ENCODE peak calls at places on chromosomes 7 and 10, in ten cellular contexts. One of them, this sample, is unnamed.

GRCh38 chr10:95201736-95202135 is 7.7 kb downstream of the ACSM6 start:
- DNase-seq in ovary: no peak
- DNase-seq in prostate gland: no peak
- DNase-seq in Panc1: no peak
- DNase-seq in right lobe of liver: no peak
- DNase-seq in esophagus squamous epithelium: no peak
- DNase-seq in astrocyte: peak; percentile 38
- DNase-seq in pancreas: no peak
- DNase-seq in endothelial cell of umbilical vein: no peak
- DNase-seq in astrocyte of the spinal cord: no peak
- DNase-seq in this sample: no peak

GRCh38 chr10:129999140-129999539 is 35.1 kb upstream of the EBF3 start:
- DNase-seq in ovary: no peak
- DNase-seq in prostate gland: no peak
- DNase-seq in Panc1: no peak
- DNase-seq in right lobe of liver: no peak
- DNase-seq in esophagus squamous epithelium: no peak
- DNase-seq in astrocyte: no peak
- DNase-seq in pancreas: no peak
- DNase-seq in endothelial cell of umbilical vein: no peak
- DNase-seq in astrocyte of the spinal cord: no peak
- DNase-seq in this sample: no peak

GRCh38 chr10:97975598-97975997 is 54.8 kb downstream of the CRTAC1 start:
- DNase-seq in ovary: no peak
- DNase-seq in prostate gland: no peak
- DNase-seq in Panc1: no peak
- DNase-seq in right lobe of liver: no peak
- DNase-seq in esophagus squamous epithelium: no peak
- DNase-seq in astrocyte: no peak
- DNase-seq in pancreas: no peak
- DNase-seq in endothelial cell of umbilical vein: no peak
- DNase-seq in astrocyte of the spinal cord: no peak
- DNase-seq in this sample: no peak

GRCh38 chr10:54094321-54094720 is 706.7 kb downstream of the PCDH15 start:
- DNase-seq in ovary: no peak
- DNase-seq in prostate gland: no peak
- DNase-seq in Panc1: no peak
- DNase-seq in right lobe of liver: no peak
- DNase-seq in esophagus squamous epithelium: no peak
- DNase-seq in astrocyte: no peak
- DNase-seq in pancreas: no peak
- DNase-seq in endothelial cell of umbilical vein: no peak
- DNase-seq in astrocyte of the spinal cord: no peak
- DNase-seq in this sample: no peak

GRCh38 chr7:47337531-47337930 is 244.4 kb downstream of the TNS3 start:
- DNase-seq in ovary: no peak
- DNase-seq in prostate gland: no peak
- DNase-seq in Panc1: no peak
- DNase-seq in right lobe of liver: no peak
- DNase-seq in esophagus squamous epithelium: no peak
- DNase-seq in astrocyte: peak; percentile 57
- DNase-seq in pancreas: no peak
- DNase-seq in endothelial cell of umbilical vein: no peak
- DNase-seq in astrocyte of the spinal cord: no peak
- DNase-seq in this sample: no peak

GRCh38 chr10:8183241-8183704 is 128.8 kb downstream of the GATA3 start:
- DNase-seq in ovary: no peak
- DNase-seq in prostate gland: no peak
- DNase-seq in Panc1: no peak
- DNase-seq in right lobe of liver: no peak
- DNase-seq in esophagus squamous epithelium: no peak
- DNase-seq in astrocyte: peak; percentile 87
- DNase-seq in pancreas: no peak
- DNase-seq in endothelial cell of umbilical vein: no peak
- DNase-seq in astrocyte of the spinal cord: peak; percentile 47
- DNase-seq in this sample: no peak

GRCh38 chr7:151018421-151019129 is 5.7 kb downstream of the ATG9B start:
- DNase-seq in ovary: no peak
- DNase-seq in prostate gland: no peak
- DNase-seq in Panc1: no peak
- DNase-seq in right lobe of liver: no peak
- DNase-seq in esophagus squamous epithelium: no peak
- DNase-seq in astrocyte: no peak
- DNase-seq in pancreas: peak; percentile 67
- DNase-seq in endothelial cell of umbilical vein: peak; percentile 56
- DNase-seq in astrocyte of the spinal cord: peak; percentile 22
- DNase-seq in this sample: no peak

GRCh38 chr7:112708236-112708635 is 82.0 kb downstream of the TMEM168 start:
- DNase-seq in ovary: no peak
- DNase-seq in prostate gland: no peak
- DNase-seq in Panc1: no peak
- DNase-seq in right lobe of liver: no peak
- DNase-seq in esophagus squamous epithelium: no peak
- DNase-seq in astrocyte: no peak
- DNase-seq in pancreas: no peak
- DNase-seq in endothelial cell of umbilical vein: no peak
- DNase-seq in astrocyte of the spinal cord: no peak
- DNase-seq in this sample: no peak

GRCh38 chr7:44975331-44976039 is 3.3 kb downstream of the MYO1G start:
- DNase-seq in ovary: no peak
- DNase-seq in prostate gland: no peak
- DNase-seq in Panc1: no peak
- DNase-seq in right lobe of liver: peak; percentile 22
- DNase-seq in esophagus squamous epithelium: no peak
- DNase-seq in astrocyte: no peak
- DNase-seq in pancreas: no peak
- DNase-seq in endothelial cell of umbilical vein: no peak
- DNase-seq in astrocyte of the spinal cord: no peak
- DNase-seq in this sample: no peak

GRCh38 chr7:44971991-44972441 is 6.8 kb downstream of the MYO1G start:
- DNase-seq in ovary: no peak
- DNase-seq in prostate gland: no peak
- DNase-seq in Panc1: no peak
- DNase-seq in right lobe of liver: no peak
- DNase-seq in esophagus squamous epithelium: no peak
- DNase-seq in astrocyte: no peak
- DNase-seq in pancreas: no peak
- DNase-seq in endothelial cell of umbilical vein: no peak
- DNase-seq in astrocyte of the spinal cord: no peak
- DNase-seq in this sample: no peak

GRCh38 chr7:44972562-44972961 is 6.3 kb downstream of the MYO1G start:
- DNase-seq in ovary: no peak
- DNase-seq in prostate gland: no peak
- DNase-seq in Panc1: no peak
- DNase-seq in right lobe of liver: peak; percentile 19
- DNase-seq in esophagus squamous epithelium: no peak
- DNase-seq in astrocyte: no peak
- DNase-seq in pancreas: no peak
- DNase-seq in endothelial cell of umbilical vein: no peak
- DNase-seq in astrocyte of the spinal cord: no peak
- DNase-seq in this sample: no peak

GRCh38 chr7:44974549-44974948 is 4.3 kb downstream of the MYO1G start:
- DNase-seq in ovary: no peak
- DNase-seq in prostate gland: no peak
- DNase-seq in Panc1: no peak
- DNase-seq in right lobe of liver: peak; percentile 37
- DNase-seq in esophagus squamous epithelium: no peak
- DNase-seq in astrocyte: no peak
- DNase-seq in pancreas: no peak
- DNase-seq in endothelial cell of umbilical vein: no peak
- DNase-seq in astrocyte of the spinal cord: no peak
- DNase-seq in this sample: no peak

DNA sequence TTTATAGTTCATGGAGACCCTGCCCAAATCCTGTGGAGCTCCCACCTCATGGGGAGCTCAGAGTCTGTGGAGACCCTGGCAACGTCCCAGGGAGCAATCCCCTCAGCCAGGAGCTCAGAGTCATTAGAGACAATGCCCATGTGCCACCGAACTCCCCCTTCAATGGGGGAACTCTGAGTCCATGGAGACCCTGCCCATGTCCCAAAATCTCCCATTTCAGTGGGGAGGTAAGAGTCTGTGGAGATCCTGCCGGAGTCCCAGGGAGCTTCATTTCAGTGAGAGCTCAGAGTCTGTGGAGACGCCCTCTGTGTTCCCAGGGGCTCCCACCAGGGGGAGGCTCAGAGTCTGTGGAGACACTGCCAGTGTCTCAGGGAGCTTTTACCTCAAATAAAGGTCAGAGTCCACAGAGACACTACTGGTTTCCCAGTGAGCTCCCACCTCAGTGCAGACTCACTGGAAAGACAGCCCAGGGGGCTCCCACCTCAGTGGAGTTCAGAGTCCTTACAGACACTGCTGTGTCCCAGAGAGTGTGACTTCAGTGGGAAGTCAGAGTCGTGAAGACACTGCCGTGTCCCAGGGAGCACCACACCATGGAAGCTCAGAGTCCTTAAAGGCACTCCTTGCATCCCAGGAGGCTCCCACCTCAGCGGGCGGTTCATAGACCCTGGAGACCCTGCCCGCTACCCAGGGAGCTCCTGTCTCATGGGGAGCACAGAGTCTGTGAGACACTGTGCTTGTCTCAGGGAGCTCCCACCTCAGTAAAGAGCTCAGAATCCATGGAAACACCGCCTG is 5.0 kb downstream of the MYO1G start:
- DNase-seq in ovary: no peak
- DNase-seq in prostate gland: no peak
- DNase-seq in Panc1: no peak
- DNase-seq in right lobe of liver: peak; percentile 56
- DNase-seq in esophagus squamous epithelium: no peak
- DNase-seq in astrocyte: no peak
- DNase-seq in pancreas: no peak
- DNase-seq in endothelial cell of umbilical vein: peak; percentile 39
- DNase-seq in astrocyte of the spinal cord: no peak
- DNase-seq in this sample: no peak
- TF ChIP-seq CTCF in ovary: no peak
- TF ChIP-seq CTCF in prostate gland: no peak
- TF ChIP-seq CTCF in Panc1: no peak
- TF ChIP-seq CTCF in right lobe of liver: peak; percentile 51
- TF ChIP-seq CTCF in esophagus squamous epithelium: peak; percentile 52
- TF ChIP-seq CTCF in astrocyte: peak; percentile 36
- TF ChIP-seq CTCF in pancreas: peak; percentile 30
- TF ChIP-seq CTCF in endothelial cell of umbilical vein: peak; percentile 55
- TF ChIP-seq CTCF in astrocyte of the spinal cord: peak; percentile 62
- TF ChIP-seq CTCF in this sample: peak; percentile 68

GRCh38 chr10:16999665-17000451 is 129.8 kb downstream of the CUBN start:
- DNase-seq in ovary: peak; percentile 76
- DNase-seq in prostate gland: no peak
- DNase-seq in Panc1: no peak
- DNase-seq in right lobe of liver: no peak
- DNase-seq in esophagus squamous epithelium: no peak
- DNase-seq in astrocyte: peak; percentile 64
- DNase-seq in pancreas: no peak
- DNase-seq in endothelial cell of umbilical vein: no peak
- DNase-seq in astrocyte of the spinal cord: peak; percentile 81
- DNase-seq in this sample: no peak

GRCh38 chr10:17003666-17004065 is 125.9 kb downstream of the CUBN start:
- DNase-seq in ovary: no peak
- DNase-seq in prostate gland: no peak
- DNase-seq in Panc1: no peak
- DNase-seq in right lobe of liver: no peak
- DNase-seq in esophagus squamous epithelium: no peak
- DNase-seq in astrocyte: no peak
- DNase-seq in pancreas: no peak
- DNase-seq in endothelial cell of umbilical vein: no peak
- DNase-seq in astrocyte of the spinal cord: peak; percentile 58
- DNase-seq in this sample: no peak

GRCh38 chr10:17001961-17002749 is 127.5 kb downstream of the CUBN start:
- DNase-seq in ovary: peak; percentile 82
- DNase-seq in prostate gland: peak; percentile 25
- DNase-seq in Panc1: no peak
- DNase-seq in right lobe of liver: no peak
- DNase-seq in esophagus squamous epithelium: no peak
- DNase-seq in astrocyte: peak; percentile 98
- DNase-seq in pancreas: no peak
- DNase-seq in endothelial cell of umbilical vein: peak; percentile 35
- DNase-seq in astrocyte of the spinal cord: peak; percentile 99
- DNase-seq in this sample: no peak

GRCh38 chr10:17003151-17003550 is 126.5 kb downstream of the CUBN start:
- DNase-seq in ovary: peak; percentile 59
- DNase-seq in prostate gland: no peak
- DNase-seq in Panc1: no peak
- DNase-seq in right lobe of liver: no peak
- DNase-seq in esophagus squamous epithelium: no peak
- DNase-seq in astrocyte: peak; percentile 98
- DNase-seq in pancreas: no peak
- DNase-seq in endothelial cell of umbilical vein: peak; percentile 83
- DNase-seq in astrocyte of the spinal cord: peak; percentile 95
- DNase-seq in this sample: no peak

GRCh38 chr10:17001297-17001744 is 128.3 kb downstream of the CUBN start:
- DNase-seq in ovary: peak; percentile 48
- DNase-seq in prostate gland: no peak
- DNase-seq in Panc1: no peak
- DNase-seq in right lobe of liver: no peak
- DNase-seq in esophagus squamous epithelium: no peak
- DNase-seq in astrocyte: no peak
- DNase-seq in pancreas: no peak
- DNase-seq in endothelial cell of umbilical vein: no peak
- DNase-seq in astrocyte of the spinal cord: peak; percentile 13
- DNase-seq in this sample: no peak
- TF ChIP-seq CTCF in ovary: peak; percentile 4
- TF ChIP-seq CTCF in prostate gland: no peak
- TF ChIP-seq CTCF in Panc1: no peak
- TF ChIP-seq CTCF in right lobe of liver: no peak
- TF ChIP-seq CTCF in esophagus squamous epithelium: no peak
- TF ChIP-seq CTCF in astrocyte: no peak
- TF ChIP-seq CTCF in pancreas: no peak
- TF ChIP-seq CTCF in endothelial cell of umbilical vein: no peak
- TF ChIP-seq CTCF in astrocyte of the spinal cord: no peak
- TF ChIP-seq CTCF in this sample: no peak

GRCh38 chr10:84257343-84258020 is 12.6 kb downstream of the RGR start:
- DNase-seq in ovary: no peak
- DNase-seq in prostate gland: no peak
- DNase-seq in Panc1: no peak
- DNase-seq in right lobe of liver: no peak
- DNase-seq in esophagus squamous epithelium: no peak
- DNase-seq in astrocyte: no peak
- DNase-seq in pancreas: no peak
- DNase-seq in endothelial cell of umbilical vein: no peak
- DNase-seq in astrocyte of the spinal cord: no peak
- DNase-seq in this sample: no peak
- TF ChIP-seq CTCF in ovary: no peak
- TF ChIP-seq CTCF in prostate gland: no peak
- TF ChIP-seq CTCF in Panc1: peak; percentile 61
- TF ChIP-seq CTCF in right lobe of liver: no peak
- TF ChIP-seq CTCF in esophagus squamous epithelium: no peak
- TF ChIP-seq CTCF in astrocyte: no peak
- TF ChIP-seq CTCF in pancreas: no peak
- TF ChIP-seq CTCF in endothelial cell of umbilical vein: no peak
- TF ChIP-seq CTCF in astrocyte of the spinal cord: no peak
- TF ChIP-seq CTCF in this sample: peak; percentile 8

GRCh38 chr10:63972949-63973827 is 452.0 kb downstream of the REEP3 start:
- DNase-seq in ovary: no peak
- DNase-seq in prostate gland: no peak
- DNase-seq in Panc1: no peak
- DNase-seq in right lobe of liver: no peak
- DNase-seq in esophagus squamous epithelium: no peak
- DNase-seq in astrocyte: no peak
- DNase-seq in pancreas: no peak
- DNase-seq in endothelial cell of umbilical vein: no peak
- DNase-seq in astrocyte of the spinal cord: no peak
- DNase-seq in this sample: peak; percentile 86

GRCh38 chr10:63977329-63977923 is 456.2 kb downstream of the REEP3 start:
- DNase-seq in ovary: no peak
- DNase-seq in prostate gland: no peak
- DNase-seq in Panc1: peak; percentile 2
- DNase-seq in right lobe of liver: no peak
- DNase-seq in esophagus squamous epithelium: no peak
- DNase-seq in astrocyte: peak; percentile 2
- DNase-seq in pancreas: no peak
- DNase-seq in endothelial cell of umbilical vein: peak; percentile 44
- DNase-seq in astrocyte of the spinal cord: peak; percentile 9
- DNase-seq in this sample: no peak

DNA sequence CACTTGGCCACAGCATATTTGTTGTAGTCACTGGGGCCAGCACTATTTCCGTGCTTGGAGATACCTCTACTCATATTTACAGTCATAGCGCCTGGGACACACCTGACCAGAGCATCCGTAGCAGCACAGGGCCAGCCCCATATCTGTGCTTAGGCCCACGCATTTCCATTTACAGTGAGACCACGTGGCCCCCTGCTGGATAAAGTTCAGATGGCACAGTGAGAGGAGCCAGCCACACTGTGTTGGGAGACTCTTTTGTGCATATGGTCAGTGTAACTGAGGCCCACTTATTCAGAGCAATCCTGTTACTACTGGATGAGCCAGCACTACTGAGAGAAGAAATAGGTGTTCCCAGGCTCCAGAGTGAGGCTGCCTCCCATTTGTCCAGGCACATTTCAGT is 455.3 kb downstream of the REEP3 start:
- DNase-seq in ovary: no peak
- DNase-seq in prostate gland: peak; percentile 33
- DNase-seq in Panc1: peak; percentile 10
- DNase-seq in right lobe of liver: no peak
- DNase-seq in esophagus squamous epithelium: no peak
- DNase-seq in astrocyte: no peak
- DNase-seq in pancreas: no peak
- DNase-seq in endothelial cell of umbilical vein: peak; percentile 39
- DNase-seq in astrocyte of the spinal cord: no peak
- DNase-seq in this sample: no peak
- TF ChIP-seq CTCF in ovary: no peak
- TF ChIP-seq CTCF in prostate gland: peak; percentile 29
- TF ChIP-seq CTCF in Panc1: peak; percentile 69
- TF ChIP-seq CTCF in right lobe of liver: peak; percentile 51
- TF ChIP-seq CTCF in esophagus squamous epithelium: no peak
- TF ChIP-seq CTCF in astrocyte: peak; percentile 41
- TF ChIP-seq CTCF in pancreas: peak; percentile 47
- TF ChIP-seq CTCF in endothelial cell of umbilical vein: peak; percentile 51
- TF ChIP-seq CTCF in astrocyte of the spinal cord: peak; percentile 47
- TF ChIP-seq CTCF in this sample: peak; percentile 81